ENCODE peak calls at places on chromosomes 2 and 18, in six cellular contexts. U is MG63; R is stimulated activated CD8-positive, alpha-beta memory T cell treated with anti-CD3 and anti-CD28 coated beads, Interleukin-15, amount 100 ng/mL, for 1 hour; I is HCEC 1CT; H is CD14-positive monocyte; P is fibroblast of villous mesenchyme. D is an unnamed sample.

GRCh38 chr2:18788590-18788989 is 199.2 kb upstream of the NT5C1B start:
- DNase-seq in H (no peak), U (peak), R (no peak), P (peak), I (no peak), D (peak)

GRCh38 chr2:240584486-240585031 is 2.0 kb upstream of the CAPN10 start:
- DNase-seq in H (peak), R (no peak), U (peak), I (no peak), P (peak), D (peak)

GRCh38 chr18:26656401-26656943 is 108.1 kb upstream of the KCTD1 start:
- DNase-seq in R (no peak), I (no peak), H (no peak), P (no peak), U (no peak), D (no peak)

GRCh38 chr2:28387082-28387960 is 5.3 kb upstream of the FOSL2 start:
- DNase-seq in P (no peak), U (no peak), H (no peak), R (no peak), I (no peak), D (peak)

GRCh38 chr2:186806591-186806990 is 42.4 kb downstream of the ZSWIM2 start:
- DNase-seq in P (no peak), U (no peak), H (no peak), R (no peak), I (no peak), D (no peak)

GRCh38 chr2:131092409-131093065 is 723 bp downstream of the FAM168B start:
- DNase-seq in H (no peak), R (no peak), U (no peak), P (no peak), I (no peak), D (no peak)

GRCh38 chr2:20106746-20107145 is 55.3 kb upstream of the LAPTM4A start:
- DNase-seq in U (peak), H (no peak), P (no peak), I (no peak), R (no peak), D (peak)

GRCh38 chr2:111624401-111625156 is 259.4 kb downstream of the ANAPC1 start:
- DNase-seq in U (no peak), R (no peak), P (peak), H (no peak), I (peak), D (peak)

GRCh38 chr2:161430416-161430815 is 14.3 kb downstream of the TBR1 start:
- DNase-seq in P (no peak), H (no peak), U (no peak), R (no peak), I (no peak), D (no peak)

GRCh38 chr2:18047114-18047695 is 168.7 kb downstream of the KCNS3 start:
- DNase-seq in P (peak), U (no peak), I (no peak), H (no peak), R (no peak), D (no peak)

GRCh38 chr2:38508311-38509039 is 94.3 kb downstream of the HNRNPLL start:
- DNase-seq in R (peak), I (peak), P (peak), H (peak), U (peak), D (peak)

GRCh38 chr2:48692292-48692691 is 63.2 kb downstream of the LHCGR start:
- DNase-seq in I (no peak), P (no peak), U (no peak), R (no peak), H (no peak), D (no peak)

GRCh38 chr2:238864207-238865014 is 16.5 kb downstream of the TWIST2 start:
- DNase-seq in I (peak), P (peak), H (no peak), U (peak), R (no peak), D (peak)

GRCh38 chr2:241633561-241633960 is 3.4 kb downstream of the THAP4 start:
- DNase-seq in R (no peak), H (no peak), P (no peak), U (no peak), I (no peak), D (no peak)

GRCh38 chr2:176642074-176642473 is 372.8 kb downstream of the MTX2 start:
- DNase-seq in I (peak), P (peak), U (no peak), R (no peak), H (no peak), D (peak)

GRCh38 chr2:40243581-40243980 is 208.3 kb downstream of the SLC8A1 start:
- DNase-seq in I (peak), P (peak), H (no peak), U (peak), R (no peak), D (peak)

GRCh38 chr2:187549193-187549592 is 5.0 kb downstream of the TFPI start:
- DNase-seq in I (no peak), R (no peak), U (no peak), H (no peak), P (no peak), D (no peak)

GRCh38 chr2:139067874-139068273 is 287.7 kb upstream of the NXPH2 start:
- DNase-seq in H (no peak), I (no peak), U (no peak), R (no peak), P (no peak), D (no peak)

GRCh38 chr2:151973901-151974199 is 125.0 kb downstream of the CACNB4 start:
- DNase-seq in H (no peak), R (no peak), I (peak), P (peak), U (no peak), D (peak)

GRCh38 chr2:24970483-24971299 is 1.1 kb downstream of the DNAJC27 start:
- DNase-seq in R (no peak), P (peak), H (no peak), U (no peak), I (peak), D (peak)

GRCh38 chr2:27857417-27858172 is 32.6 kb downstream of the RBKS start:
- DNase-seq in I (peak), U (peak), P (peak), H (no peak), R (no peak), D (peak)

GRCh38 chr2:241848761-241849615 is 9.7 kb downstream of the PDCD1 start:
- DNase-seq in H (no peak), I (no peak), P (no peak), R (no peak), U (no peak), D (no peak)

GRCh38 chr2:73877071-73877802 is 15.6 kb upstream of the ACTG2 start:
- DNase-seq in U (no peak), P (peak), I (no peak), R (no peak), H (no peak), D (no peak)

GRCh38 chr2:12448846-12449480 is 267.8 kb upstream of the TRIB2 start:
- DNase-seq in R (no peak), I (peak), P (no peak), H (no peak), U (peak), D (peak)

GRCh38 chr2:114651933-114652332 is 209.5 kb downstream of the DPP10 start:
- DNase-seq in P (no peak), I (no peak), H (no peak), U (no peak), R (no peak), D (no peak)

GRCh38 chr2:20218331-20219320 is 6.3 kb downstream of the SDC1 start:
- DNase-seq in H (no peak), R (no peak), I (no peak), U (no peak), P (no peak), D (no peak)

GRCh38 chr2:7102831-7103230 is 185.6 kb downstream of the RNF144A start:
- DNase-seq in P (no peak), H (no peak), U (no peak), R (no peak), I (no peak), D (no peak)

GRCh38 chr2:73418343-73418742 is 32.7 kb downstream of the ALMS1 start:
- DNase-seq in R (no peak), I (peak), P (peak), U (peak), H (no peak), D (peak)

GRCh38 chr2:64945973-64946736 is 43.0 kb upstream of the SLC1A4 start:
- DNase-seq in U (no peak), H (peak), P (peak), R (peak), I (no peak), D (peak)

GRCh38 chr2:19710230-19710629 is 191.6 kb downstream of the TTC32 start:
- DNase-seq in R (no peak), U (no peak), P (no peak), H (no peak), I (no peak), D (no peak)

GRCh38 chr2:107591541-107591940 is 235.2 kb upstream of the RGPD4 start:
- DNase-seq in R (no peak), P (peak), H (no peak), I (no peak), U (no peak), D (peak)

GRCh38 chr2:85394976-85395375 is 15.2 kb downstream of the CAPG start:
- DNase-seq in H (no peak), I (no peak), U (no peak), P (no peak), R (no peak), D (no peak)

D was measured in choroid plexus epithelial cell.